ENCODE peak calls at places on chromosome 5, in six cellular contexts. One of them, this sample, is unnamed.

GRCh38 chr5:172455087-172455381 is 709 bp upstream of the SH3PXD2B start:
- DNase-seq in colonic mucosa: no peak
- DNase-seq in HL-60: no peak
- DNase-seq in breast epithelium: no peak
- DNase-seq in gastrocnemius medialis: no peak
- DNase-seq in PC-3: no peak
- DNase-seq in this sample: no peak

GRCh38 chr5:115262066-115262404 is 642 bp downstream of the PGGT1B start:
- DNase-seq in PC-3: peak; percentile 23
- DNase-seq in colonic mucosa: peak; percentile 29
- DNase-seq in HL-60: no peak
- DNase-seq in gastrocnemius medialis: no peak
- DNase-seq in breast epithelium: no peak
- DNase-seq in this sample: peak; percentile 37

GRCh38 chr5:172769598-172770373 is 1.2 kb downstream of the DUSP1 start:
- DNase-seq in HL-60: no peak
- DNase-seq in gastrocnemius medialis: no peak
- DNase-seq in PC-3: no peak
- DNase-seq in colonic mucosa: no peak
- DNase-seq in breast epithelium: no peak
- DNase-seq in this sample: peak; percentile 44

GRCh38 chr5:172147857-172148256 is 40.2 kb downstream of the STK10 start:
- DNase-seq in gastrocnemius medialis: no peak
- DNase-seq in breast epithelium: no peak
- DNase-seq in colonic mucosa: peak; percentile 56
- DNase-seq in PC-3: no peak
- DNase-seq in HL-60: no peak
- DNase-seq in this sample: no peak

GRCh38 chr5:135626636-135627035 is 47.8 kb upstream of the CXCL14 start:
- DNase-seq in PC-3: no peak
- DNase-seq in HL-60: no peak
- DNase-seq in gastrocnemius medialis: no peak
- DNase-seq in colonic mucosa: no peak
- DNase-seq in breast epithelium: no peak
- DNase-seq in this sample: no peak

GRCh38 chr5:152113401-152113800 is 188.8 kb upstream of the GLRA1 start:
- DNase-seq in breast epithelium: no peak
- DNase-seq in HL-60: no peak
- DNase-seq in PC-3: no peak
- DNase-seq in gastrocnemius medialis: no peak
- DNase-seq in colonic mucosa: no peak
- DNase-seq in this sample: no peak

GRCh38 chr5:171823269-171823668 is 37.7 kb downstream of the SMIM23 start:
- DNase-seq in breast epithelium: no peak
- DNase-seq in PC-3: no peak
- DNase-seq in gastrocnemius medialis: no peak
- DNase-seq in colonic mucosa: peak; percentile 89
- DNase-seq in HL-60: no peak
- DNase-seq in this sample: no peak

GRCh38 chr5:179278119-179278518 is 67.1 kb downstream of the ADAMTS2 start:
- DNase-seq in colonic mucosa: no peak
- DNase-seq in HL-60: no peak
- DNase-seq in PC-3: no peak
- DNase-seq in gastrocnemius medialis: no peak
- DNase-seq in breast epithelium: no peak
- DNase-seq in this sample: no peak

GRCh38 chr5:51810592-51810991 is 427.3 kb downstream of the ISL1 start:
- DNase-seq in HL-60: no peak
- DNase-seq in gastrocnemius medialis: no peak
- DNase-seq in colonic mucosa: no peak
- DNase-seq in breast epithelium: no peak
- DNase-seq in PC-3: peak; percentile 88
- DNase-seq in this sample: peak; percentile 88

GRCh38 chr5:167993771-167994170 is 297.7 kb upstream of the WWC1 start:
- DNase-seq in breast epithelium: no peak
- DNase-seq in gastrocnemius medialis: no peak
- DNase-seq in HL-60: no peak
- DNase-seq in PC-3: no peak
- DNase-seq in colonic mucosa: no peak
- DNase-seq in this sample: peak; percentile 6

GRCh38 chr5:134438641-134439621 is 27.2 kb upstream of the CDKN2AIPNL start:
- DNase-seq in colonic mucosa: peak; percentile 79
- DNase-seq in breast epithelium: peak; percentile 98
- DNase-seq in gastrocnemius medialis: peak; percentile 96
- DNase-seq in HL-60: no peak
- DNase-seq in PC-3: peak; percentile 93
- DNase-seq in this sample: peak; percentile 97

GRCh38 chr5:61624966-61625681 is 293.1 kb downstream of the ZSWIM6 start:
- DNase-seq in PC-3: no peak
- DNase-seq in HL-60: no peak
- DNase-seq in colonic mucosa: peak; percentile 22
- DNase-seq in breast epithelium: no peak
- DNase-seq in gastrocnemius medialis: no peak
- DNase-seq in this sample: no peak

GRCh38 chr5:119951330-119951934 is 322.1 kb downstream of the FAM170A start:
- DNase-seq in HL-60: no peak
- DNase-seq in gastrocnemius medialis: no peak
- DNase-seq in breast epithelium: no peak
- DNase-seq in colonic mucosa: no peak
- DNase-seq in PC-3: no peak
- DNase-seq in this sample: no peak

GRCh38 chr5:109695005-109695926 is 5.5 kb downstream of the MAN2A1 start:
- DNase-seq in HL-60: no peak
- DNase-seq in gastrocnemius medialis: no peak
- DNase-seq in colonic mucosa: no peak
- DNase-seq in PC-3: no peak
- DNase-seq in breast epithelium: no peak
- DNase-seq in this sample: no peak

GRCh38 chr5:174317261-174317894 is 271.9 kb downstream of the NSG2 start:
- DNase-seq in gastrocnemius medialis: no peak
- DNase-seq in breast epithelium: no peak
- DNase-seq in colonic mucosa: no peak
- DNase-seq in HL-60: no peak
- DNase-seq in PC-3: peak; percentile 80
- DNase-seq in this sample: peak; percentile 77

GRCh38 chr5:127844631-127845030 is 141.4 kb downstream of the CCDC192 start:
- DNase-seq in gastrocnemius medialis: no peak
- DNase-seq in colonic mucosa: peak; percentile 54
- DNase-seq in HL-60: no peak
- DNase-seq in breast epithelium: peak; percentile 87
- DNase-seq in PC-3: no peak
- DNase-seq in this sample: no peak

GRCh38 chr5:139394654-139395566 is at the start of gene PROB1:
- DNase-seq in colonic mucosa: no peak
- DNase-seq in gastrocnemius medialis: peak; percentile 71
- DNase-seq in PC-3: no peak
- DNase-seq in breast epithelium: no peak
- DNase-seq in HL-60: no peak
- DNase-seq in this sample: no peak

GRCh38 chr5:65791721-65792698 is 70.0 kb downstream of the NLN start:
- DNase-seq in gastrocnemius medialis: no peak
- DNase-seq in PC-3: no peak
- DNase-seq in HL-60: no peak
- DNase-seq in breast epithelium: no peak
- DNase-seq in colonic mucosa: no peak
- DNase-seq in this sample: no peak

GRCh38 chr5:92912280-92912679 is 668.7 kb downstream of the NR2F1-AS1 start:
- DNase-seq in gastrocnemius medialis: no peak
- DNase-seq in HL-60: no peak
- DNase-seq in colonic mucosa: no peak
- DNase-seq in PC-3: no peak
- DNase-seq in breast epithelium: no peak
- DNase-seq in this sample: no peak

GRCh38 chr5:135011355-135012032 is 22.5 kb downstream of the PITX1 start:
- DNase-seq in colonic mucosa: no peak
- DNase-seq in HL-60: no peak
- DNase-seq in gastrocnemius medialis: no peak
- DNase-seq in PC-3: no peak
- DNase-seq in breast epithelium: no peak
- DNase-seq in this sample: no peak

GRCh38 chr5:76358-77169 is 15.4 kb upstream of the PLEKHG4B start:
- DNase-seq in PC-3: no peak
- DNase-seq in breast epithelium: no peak
- DNase-seq in HL-60: no peak
- DNase-seq in gastrocnemius medialis: no peak
- DNase-seq in colonic mucosa: no peak
- DNase-seq in this sample: no peak

GRCh38 chr5:171623551-171624097 is 162.0 kb upstream of the SMIM23 start:
- DNase-seq in HL-60: no peak
- DNase-seq in colonic mucosa: no peak
- DNase-seq in PC-3: no peak
- DNase-seq in breast epithelium: no peak
- DNase-seq in gastrocnemius medialis: no peak
- DNase-seq in this sample: no peak

GRCh38 chr5:101045689-101046088 is 142.6 kb upstream of the ST8SIA4 start:
- DNase-seq in breast epithelium: no peak
- DNase-seq in PC-3: peak; percentile 44
- DNase-seq in gastrocnemius medialis: no peak
- DNase-seq in HL-60: no peak
- DNase-seq in colonic mucosa: no peak
- DNase-seq in this sample: no peak

GRCh38 chr5:45038366-45038987 is 229.7 kb downstream of the MRPS30 start:
- DNase-seq in PC-3: peak; percentile 71
- DNase-seq in breast epithelium: no peak
- DNase-seq in gastrocnemius medialis: no peak
- DNase-seq in HL-60: no peak
- DNase-seq in colonic mucosa: no peak
- DNase-seq in this sample: peak; percentile 34

DNA sequence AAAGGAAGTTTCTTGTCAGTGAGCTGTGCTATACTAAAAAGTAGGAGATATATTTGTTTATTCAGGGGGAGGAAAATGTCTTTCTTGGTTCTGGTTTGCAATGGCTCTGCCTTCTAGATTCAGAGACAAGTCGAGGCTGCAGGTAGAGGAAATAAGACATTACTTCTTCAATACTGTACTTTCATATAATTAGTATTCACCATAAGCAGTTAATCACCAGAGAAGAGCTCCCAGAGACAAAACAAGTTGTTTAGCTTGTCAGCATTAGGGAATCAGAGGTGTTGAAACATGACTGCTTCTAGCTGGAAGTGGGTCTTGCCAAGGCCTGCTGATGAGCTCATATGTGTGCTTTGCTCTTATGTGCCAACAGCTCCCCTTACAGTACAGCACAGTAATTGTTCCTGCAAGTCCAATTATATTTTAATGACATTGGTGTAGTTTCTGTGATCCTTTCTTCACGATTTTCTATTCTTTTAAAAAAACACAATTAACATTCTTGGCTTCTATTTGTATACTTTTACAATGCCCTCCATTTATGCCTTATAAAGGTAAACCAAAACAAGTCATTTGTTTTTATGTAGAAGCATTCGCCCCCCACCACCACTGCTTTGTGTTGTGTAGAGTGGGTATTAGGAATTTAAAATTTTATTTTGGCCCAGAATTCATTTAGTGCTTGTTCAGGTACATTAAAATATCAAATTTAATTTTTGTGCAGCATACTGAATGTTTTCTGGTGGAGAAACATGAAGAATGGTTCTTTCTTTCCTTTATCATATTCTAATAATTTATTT is 112.2 kb downstream of the RPS23 start:
- DNase-seq in gastrocnemius medialis: peak; percentile 86
- DNase-seq in breast epithelium: peak; percentile 79
- DNase-seq in colonic mucosa: peak; percentile 49
- DNase-seq in HL-60: peak; percentile 21
- DNase-seq in PC-3: peak; percentile 73
- DNase-seq in this sample: peak; percentile 86
- TF ChIP-seq CTCF in gastrocnemius medialis: peak; percentile 65
- TF ChIP-seq CTCF in breast epithelium: peak; percentile 84
- TF ChIP-seq CTCF in colonic mucosa: peak; percentile 53
- TF ChIP-seq CTCF in HL-60: no peak
- TF ChIP-seq CTCF in PC-3: peak; percentile 88
- TF ChIP-seq CTCF in this sample: peak; percentile 97

DNA sequence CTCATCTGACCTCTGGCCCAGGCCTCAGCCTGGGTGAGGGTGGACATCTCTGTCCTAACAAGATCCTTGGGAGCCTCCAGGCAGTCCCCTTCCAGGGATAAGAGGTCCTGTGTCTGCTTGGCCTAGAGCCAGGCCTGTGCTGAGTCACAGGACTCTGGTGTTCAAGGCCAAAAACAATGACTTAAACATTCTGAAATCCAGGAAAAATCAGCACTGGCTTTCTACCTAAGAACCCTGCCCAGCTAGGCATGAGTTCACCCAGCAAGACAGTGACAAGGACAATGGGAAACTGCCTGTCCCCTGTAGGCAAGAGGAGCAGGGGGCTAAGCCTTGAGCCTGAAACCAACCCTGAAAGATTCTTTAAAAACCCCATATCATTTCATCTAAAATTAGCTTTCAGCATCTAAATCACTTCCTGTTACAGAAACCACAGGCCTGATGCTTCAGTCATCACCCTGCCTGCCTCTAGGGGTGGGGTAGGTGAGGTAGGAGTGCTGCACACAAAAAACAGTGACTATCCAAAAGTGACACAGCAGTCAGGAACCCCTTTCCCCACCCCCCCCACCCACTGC is 29.9 kb downstream of the CSF2 start:
- DNase-seq in breast epithelium: peak; percentile 64
- DNase-seq in PC-3: peak; percentile 94
- DNase-seq in colonic mucosa: peak; percentile 44
- DNase-seq in gastrocnemius medialis: peak; percentile 33
- DNase-seq in HL-60: peak; percentile 25
- DNase-seq in this sample: peak; percentile 88
- H3K27ac ChIP-seq in breast epithelium: peak overlapping the region; percentile 75
- H3K27ac ChIP-seq in PC-3: peak overlapping the region; percentile 96
- H3K27ac ChIP-seq in colonic mucosa: peak overlapping the region; percentile 50
- H3K27ac ChIP-seq in gastrocnemius medialis: no peak overlapping the region
- H3K27ac ChIP-seq in HL-60: no peak overlapping the region
- H3K27ac ChIP-seq in this sample: peak overlapping the region; percentile 85

DNA sequence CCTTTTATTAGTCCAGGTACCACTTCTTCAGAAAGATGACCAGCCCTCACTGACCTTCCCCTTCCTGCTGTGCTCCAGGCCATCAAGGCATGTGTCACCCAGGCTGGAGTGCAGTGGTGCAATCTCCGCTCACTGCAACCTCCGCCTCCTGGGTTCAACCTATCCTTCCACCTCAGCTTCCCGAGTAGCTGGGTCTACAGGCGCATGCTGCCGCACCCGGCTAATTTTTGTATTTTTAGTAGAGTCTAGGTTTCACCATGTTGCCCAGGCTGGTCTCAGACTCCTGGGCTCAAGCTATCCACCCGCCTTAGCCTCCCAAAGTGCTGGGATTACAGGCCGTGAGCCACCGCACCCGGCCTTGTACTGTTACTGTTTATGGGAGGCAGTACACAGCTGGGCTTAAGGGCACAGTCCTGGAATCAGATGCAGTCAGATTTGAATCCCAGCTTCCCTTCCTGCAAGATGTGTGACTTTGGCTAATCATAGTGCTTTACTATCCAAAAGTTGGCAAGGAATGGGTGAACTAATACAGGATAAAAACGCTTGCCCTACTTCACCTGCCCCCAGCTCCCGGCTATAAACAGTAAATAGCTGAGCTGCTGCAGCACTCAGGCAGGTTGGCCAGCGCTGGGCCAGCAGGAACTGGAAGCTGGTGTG is 483 bp upstream of the EIF4EBP3 start:
- DNase-seq in breast epithelium: no peak
- DNase-seq in gastrocnemius medialis: no peak
- DNase-seq in PC-3: peak; percentile 12
- DNase-seq in colonic mucosa: peak; percentile 41
- DNase-seq in HL-60: no peak
- DNase-seq in this sample: no peak
- TF ChIP-seq CTCF in breast epithelium: no peak
- TF ChIP-seq CTCF in gastrocnemius medialis: no peak
- TF ChIP-seq CTCF in PC-3: no peak
- TF ChIP-seq CTCF in colonic mucosa: no peak
- TF ChIP-seq CTCF in HL-60: no peak
- TF ChIP-seq CTCF in this sample: no peak

GRCh38 chr5:113214026-113214425 is 220.8 kb downstream of the TSSK1B start:
- DNase-seq in colonic mucosa: no peak
- DNase-seq in breast epithelium: no peak
- DNase-seq in PC-3: no peak
- DNase-seq in HL-60: no peak
- DNase-seq in gastrocnemius medialis: no peak
- DNase-seq in this sample: no peak
- H3K27ac ChIP-seq in colonic mucosa: no peak overlapping the region
- H3K27ac ChIP-seq in breast epithelium: no peak overlapping the region
- H3K27ac ChIP-seq in PC-3: no peak overlapping the region
- H3K27ac ChIP-seq in HL-60: no peak overlapping the region
- H3K27ac ChIP-seq in gastrocnemius medialis: no peak overlapping the region
- H3K27ac ChIP-seq in this sample: no peak overlapping the region